ENCODE peak calls at places on chromosome 6, in five cellular contexts. One of them, this sample, is unnamed.

GRCh38 chr6:67986694-67987232 is 648.3 kb upstream of the ADGRB3 start:
- DNase-seq in ecto neural progenitor cell: no peak
- DNase-seq in effector memory CD4-positive, alpha-beta T cell: no peak
- DNase-seq in EH: no peak
- DNase-seq in NCI-H1092: no peak
- DNase-seq in this sample: no peak

GRCh38 chr6:44182911-44183390 is 24.3 kb downstream of the CAPN11 start:
- DNase-seq in EH: no peak
- DNase-seq in effector memory CD4-positive, alpha-beta T cell: no peak
- DNase-seq in NCI-H1092: no peak
- DNase-seq in ecto neural progenitor cell: no peak
- DNase-seq in this sample: no peak

GRCh38 chr6:111858347-111858746 is 14.9 kb downstream of the FYN start:
- DNase-seq in ecto neural progenitor cell: no peak
- DNase-seq in EH: no peak
- DNase-seq in NCI-H1092: no peak
- DNase-seq in effector memory CD4-positive, alpha-beta T cell: no peak
- DNase-seq in this sample: no peak

GRCh38 chr6:38705924-38706323 is 3.0 kb upstream of the GLO1 start:
- DNase-seq in NCI-H1092: no peak
- DNase-seq in effector memory CD4-positive, alpha-beta T cell: no peak
- DNase-seq in ecto neural progenitor cell: no peak
- DNase-seq in EH: no peak
- DNase-seq in this sample: no peak

GRCh38 chr6:81751388-81752083 is 945 bp downstream of the TENT5A start:
- DNase-seq in EH: peak
- DNase-seq in NCI-H1092: no peak
- DNase-seq in ecto neural progenitor cell: peak
- DNase-seq in effector memory CD4-positive, alpha-beta T cell: peak
- DNase-seq in this sample: peak

GRCh38 chr6:41652876-41653641 is 14.8 kb downstream of the MDFI start:
- DNase-seq in NCI-H1092: no peak
- DNase-seq in EH: peak
- DNase-seq in effector memory CD4-positive, alpha-beta T cell: no peak
- DNase-seq in ecto neural progenitor cell: no peak
- DNase-seq in this sample: no peak

GRCh38 chr6:154993026-154993425 is 2.1 kb upstream of the TIAM2 start:
- DNase-seq in effector memory CD4-positive, alpha-beta T cell: no peak
- DNase-seq in ecto neural progenitor cell: no peak
- DNase-seq in NCI-H1092: no peak
- DNase-seq in EH: peak
- DNase-seq in this sample: no peak

GRCh38 chr6:29828471-29828797 is 809 bp downstream of the HLA-G start:
- DNase-seq in NCI-H1092: no peak
- DNase-seq in EH: no peak
- DNase-seq in effector memory CD4-positive, alpha-beta T cell: no peak
- DNase-seq in ecto neural progenitor cell: no peak
- DNase-seq in this sample: no peak

GRCh38 chr6:168132531-168133184 is 53.6 kb upstream of the FRMD1 start:
- DNase-seq in effector memory CD4-positive, alpha-beta T cell: no peak
- DNase-seq in NCI-H1092: no peak
- DNase-seq in ecto neural progenitor cell: peak
- DNase-seq in EH: peak
- DNase-seq in this sample: no peak

GRCh38 chr6:136566007-136566487 is 15.8 kb upstream of the MAP7 start:
- DNase-seq in ecto neural progenitor cell: no peak
- DNase-seq in effector memory CD4-positive, alpha-beta T cell: no peak
- DNase-seq in NCI-H1092: no peak
- DNase-seq in EH: no peak
- DNase-seq in this sample: no peak

GRCh38 chr6:146472918-146473317 is 70.7 kb upstream of the RAB32 start:
- DNase-seq in EH: no peak
- DNase-seq in NCI-H1092: no peak
- DNase-seq in ecto neural progenitor cell: no peak
- DNase-seq in effector memory CD4-positive, alpha-beta T cell: no peak
- DNase-seq in this sample: no peak

GRCh38 chr6:81511423-81511822 is 241.1 kb downstream of the TENT5A start:
- DNase-seq in NCI-H1092: no peak
- DNase-seq in EH: peak
- DNase-seq in ecto neural progenitor cell: no peak
- DNase-seq in effector memory CD4-positive, alpha-beta T cell: no peak
- DNase-seq in this sample: peak

GRCh38 chr6:159074120-159074684 is 29.4 kb upstream of the TAGAP start:
- DNase-seq in EH: peak
- DNase-seq in NCI-H1092: no peak
- DNase-seq in effector memory CD4-positive, alpha-beta T cell: no peak
- DNase-seq in ecto neural progenitor cell: no peak
- DNase-seq in this sample: no peak

GRCh38 chr6:39416728-39417127 is 94.2 kb upstream of the KCNK16 start:
- DNase-seq in EH: peak
- DNase-seq in effector memory CD4-positive, alpha-beta T cell: no peak
- DNase-seq in NCI-H1092: no peak
- DNase-seq in ecto neural progenitor cell: no peak
- DNase-seq in this sample: no peak

GRCh38 chr6:13226071-13226470 is 102.3 kb downstream of the TBC1D7 start:
- DNase-seq in effector memory CD4-positive, alpha-beta T cell: no peak
- DNase-seq in NCI-H1092: no peak
- DNase-seq in ecto neural progenitor cell: no peak
- DNase-seq in EH: no peak
- DNase-seq in this sample: no peak

GRCh38 chr6:157139054-157139708 is 184.1 kb downstream of the TMEM242 start:
- DNase-seq in effector memory CD4-positive, alpha-beta T cell: no peak
- DNase-seq in EH: no peak
- DNase-seq in ecto neural progenitor cell: no peak
- DNase-seq in NCI-H1092: no peak
- DNase-seq in this sample: no peak

GRCh38 chr6:53306819-53307347 is 41.9 kb downstream of the ELOVL5 start:
- DNase-seq in EH: peak
- DNase-seq in effector memory CD4-positive, alpha-beta T cell: no peak
- DNase-seq in ecto neural progenitor cell: no peak
- DNase-seq in NCI-H1092: no peak
- DNase-seq in this sample: no peak

GRCh38 chr6:156449569-156449968 is 327.6 kb upstream of the ARID1B start:
- DNase-seq in effector memory CD4-positive, alpha-beta T cell: no peak
- DNase-seq in NCI-H1092: no peak
- DNase-seq in EH: peak
- DNase-seq in ecto neural progenitor cell: no peak
- DNase-seq in this sample: no peak

GRCh38 chr6:46042355-46042999 is 26.8 kb upstream of the CLIC5 start:
- DNase-seq in NCI-H1092: no peak
- DNase-seq in effector memory CD4-positive, alpha-beta T cell: no peak
- DNase-seq in EH: peak
- DNase-seq in ecto neural progenitor cell: no peak
- DNase-seq in this sample: no peak

GRCh38 chr6:170249817-170250216 is 41.1 kb downstream of the DLL1 start:
- DNase-seq in NCI-H1092: no peak
- DNase-seq in ecto neural progenitor cell: no peak
- DNase-seq in effector memory CD4-positive, alpha-beta T cell: no peak
- DNase-seq in EH: no peak
- DNase-seq in this sample: no peak

GRCh38 chr6:51541847-51542246 is 545.6 kb downstream of the PKHD1 start:
- DNase-seq in ecto neural progenitor cell: no peak
- DNase-seq in NCI-H1092: no peak
- DNase-seq in effector memory CD4-positive, alpha-beta T cell: no peak
- DNase-seq in EH: no peak
- DNase-seq in this sample: no peak

GRCh38 chr6:26217714-26218075 is 130.5 kb downstream of the HFE start:
- DNase-seq in effector memory CD4-positive, alpha-beta T cell: no peak
- DNase-seq in NCI-H1092: no peak
- DNase-seq in ecto neural progenitor cell: peak
- DNase-seq in EH: peak
- DNase-seq in this sample: no peak

GRCh38 chr6:40719671-40720374 is 132.7 kb upstream of the LRFN2 start:
- DNase-seq in NCI-H1092: no peak
- DNase-seq in EH: peak
- DNase-seq in ecto neural progenitor cell: no peak
- DNase-seq in effector memory CD4-positive, alpha-beta T cell: no peak
- DNase-seq in this sample: no peak

GRCh38 chr6:20211941-20212391 is 303 bp downstream of the MBOAT1 start:
- DNase-seq in ecto neural progenitor cell: peak
- DNase-seq in EH: no peak
- DNase-seq in NCI-H1092: no peak
- DNase-seq in effector memory CD4-positive, alpha-beta T cell: no peak
- DNase-seq in this sample: no peak

GRCh38 chr6:55397986-55398385 is 70.7 kb downstream of the GFRAL start:
- DNase-seq in ecto neural progenitor cell: no peak
- DNase-seq in effector memory CD4-positive, alpha-beta T cell: no peak
- DNase-seq in EH: no peak
- DNase-seq in NCI-H1092: no peak
- DNase-seq in this sample: no peak

GRCh38 chr6:114398481-114398880 is 55.7 kb upstream of the HS3ST5 start:
- DNase-seq in NCI-H1092: no peak
- DNase-seq in effector memory CD4-positive, alpha-beta T cell: no peak
- DNase-seq in EH: no peak
- DNase-seq in ecto neural progenitor cell: no peak
- DNase-seq in this sample: no peak

GRCh38 chr6:93496548-93496947 is 77.2 kb upstream of the EPHA7 start:
- DNase-seq in effector memory CD4-positive, alpha-beta T cell: no peak
- DNase-seq in EH: no peak
- DNase-seq in NCI-H1092: no peak
- DNase-seq in ecto neural progenitor cell: no peak
- DNase-seq in this sample: no peak

GRCh38 chr6:92243315-92243714 is 1176.0 kb downstream of the EPHA7 start:
- DNase-seq in EH: no peak
- DNase-seq in NCI-H1092: no peak
- DNase-seq in effector memory CD4-positive, alpha-beta T cell: no peak
- DNase-seq in ecto neural progenitor cell: no peak
- DNase-seq in this sample: no peak

GRCh38 chr6:16318538-16318937 is 80.2 kb downstream of the GMPR start:
- DNase-seq in EH: peak
- DNase-seq in effector memory CD4-positive, alpha-beta T cell: no peak
- DNase-seq in ecto neural progenitor cell: no peak
- DNase-seq in NCI-H1092: no peak
- DNase-seq in this sample: no peak

GRCh38 chr6:52217761-52218160 is 26.5 kb downstream of the IL17F start:
- DNase-seq in NCI-H1092: no peak
- DNase-seq in effector memory CD4-positive, alpha-beta T cell: no peak
- DNase-seq in ecto neural progenitor cell: no peak
- DNase-seq in EH: no peak
- DNase-seq in this sample: no peak

GRCh38 chr6:32840604-32841246 is 2.2 kb upstream of the TAP2 start:
- DNase-seq in EH: no peak
- DNase-seq in NCI-H1092: no peak
- DNase-seq in ecto neural progenitor cell: no peak
- DNase-seq in effector memory CD4-positive, alpha-beta T cell: no peak
- DNase-seq in this sample: no peak

GRCh38 chr6:170122676-170123075 is 168.2 kb downstream of the DLL1 start:
- DNase-seq in effector memory CD4-positive, alpha-beta T cell: no peak
- DNase-seq in EH: no peak
- DNase-seq in ecto neural progenitor cell: no peak
- DNase-seq in NCI-H1092: no peak
- DNase-seq in this sample: no peak

This sample was measured in tibial nerve.